ENCODE peak calls at places on chromosomes 1 and 21, in six cellular contexts. W, Q, L, Z, B and T are unnamed samples.

GRCh38 chr1:44079566-44079965 is 39.1 kb upstream of the KLF17 start:
- ATAC-seq in W (no peak), Q (no peak), L (no peak), Z (no peak), B (no peak), T (no peak)

GRCh38 chr1:18333220-18333619 is 147.5 kb upstream of the KLHDC7A start:
- ATAC-seq in W (no peak), Q (no peak), L (no peak), Z (no peak), B (no peak), T (no peak)

GRCh38 chr1:247905899-247906503 is 10.6 kb downstream of the OR2W3 start:
- ATAC-seq in W (no peak), Q (peak; percentile 42), L (no peak), Z (peak; percentile 25), B (peak; percentile 70), T (no peak)

GRCh38 chr1:222464841-222465210 is 83.1 kb downstream of the HHIPL2 start:
- ATAC-seq in W (peak; percentile 45), Q (peak; percentile 47), L (no peak), Z (peak; percentile 58), B (peak; percentile 34), T (no peak)

GRCh38 chr1:244066954-244067716 is 16.1 kb downstream of the ZBTB18 start:
- ATAC-seq in W (peak; percentile 65), Q (no peak), L (peak; percentile 39), Z (no peak), B (peak; percentile 27), T (no peak)

GRCh38 chr21:14528815-14529214 is 17.3 kb downstream of the SAMSN1 start:
- ATAC-seq in W (no peak), Q (peak; percentile 41), L (no peak), Z (no peak), B (peak; percentile 42), T (no peak)

GRCh38 chr1:7478797-7479499 is 292.1 kb upstream of the VAMP3 start:
- ATAC-seq in W (peak; percentile 53), Q (peak; percentile 77), L (no peak), Z (no peak), B (no peak), T (peak; percentile 80)

GRCh38 chr1:203638914-203639313 is 12.3 kb downstream of the ATP2B4 start:
- ATAC-seq in W (no peak), Q (peak; percentile 72), L (no peak), Z (peak; percentile 52), B (peak; percentile 79), T (peak; percentile 46)

GRCh38 chr1:171809834-171810233 is 28.4 kb downstream of the METTL13 start:
- ATAC-seq in W (no peak), Q (no peak), L (no peak), Z (no peak), B (no peak), T (no peak)

GRCh38 chr1:218494449-218494852 is 149.3 kb downstream of the TGFB2 start:
- ATAC-seq in W (no peak), Q (no peak), L (no peak), Z (no peak), B (no peak), T (no peak)

GRCh38 chr1:23923592-23924495 is 10.7 kb upstream of the CNR2 start:
- ATAC-seq in W (no peak), Q (peak; percentile 29), L (no peak), Z (no peak), B (no peak), T (no peak)

GRCh38 chr21:35071347-35071746 is 22.2 kb upstream of the RUNX1 start:
- ATAC-seq in W (no peak), Q (no peak), L (no peak), Z (no peak), B (no peak), T (no peak)

GRCh38 chr1:11501906-11502485 is 23.0 kb downstream of the DISP3 start:
- ATAC-seq in W (no peak), Q (no peak), L (no peak), Z (no peak), B (no peak), T (no peak)

GRCh38 chr1:11502516-11502915 is 23.6 kb downstream of the DISP3 start:
- ATAC-seq in W (no peak), Q (no peak), L (no peak), Z (no peak), B (no peak), T (no peak)

GRCh38 chr1:11507309-11507708 is 28.4 kb downstream of the DISP3 start:
- ATAC-seq in W (no peak), Q (no peak), L (no peak), Z (no peak), B (no peak), T (no peak)

GRCh38 chr1:11504599-11504998 is 25.6 kb downstream of the DISP3 start:
- ATAC-seq in W (no peak), Q (no peak), L (no peak), Z (no peak), B (no peak), T (no peak)

GRCh38 chr1:11505591-11506538 is 26.9 kb downstream of the DISP3 start:
- ATAC-seq in W (no peak), Q (no peak), L (no peak), Z (no peak), B (no peak), T (no peak)
- H3K9me3 ChIP-seq in W (peaks cover 8% of the 10 kb centered on the region), Q (peaks cover 46% of the 10 kb centered on the region), L (peaks cover 39% of the 10 kb centered on the region), Z (peaks cover 14% of the 10 kb centered on the region), B (no peaks in the 10 kb centered on the region), T (no peaks in the 10 kb centered on the region)

GRCh38 chr1:173414136-173414535 is 63.0 kb upstream of the PRDX6 start:
- ATAC-seq in W (peak; percentile 48), Q (no peak), L (no peak), Z (no peak), B (peak; percentile 74), T (no peak)
- TF ChIP-seq POLR2A in W (peak; percentile 72), Q (no peak), L (no peak), Z (no peak), B (no peak), T (no peak)

GRCh38 chr1:85576642-85577420 is 3.7 kb upstream of the CCN1 start:
- ATAC-seq in W (peak; percentile 89), Q (peak; percentile 73), L (peak; percentile 66), Z (peak; percentile 70), B (peak; percentile 85), T (peak; percentile 75)
- TF ChIP-seq POLR2AphosphoS5 in W (no peak), Q (peak; percentile 71), L (no peak), Z (peak; percentile 61), B (no peak), T (peak; percentile 97)

GRCh38 chr1:90990779-90991178 is 31.1 kb downstream of the ZNF644 start:
- ATAC-seq in W (no peak), Q (no peak), L (no peak), Z (no peak), B (no peak), T (no peak)

GRCh38 chr1:90996742-90997413 is 25.0 kb downstream of the ZNF644 start:
- ATAC-seq in W (no peak), Q (no peak), L (no peak), Z (no peak), B (peak; percentile 40), T (no peak)

GRCh38 chr1:90995495-90995894 is 26.3 kb downstream of the ZNF644 start:
- ATAC-seq in W (no peak), Q (no peak), L (no peak), Z (no peak), B (no peak), T (no peak)

GRCh38 chr1:90993245-90993644 is 28.6 kb downstream of the ZNF644 start:
- ATAC-seq in W (no peak), Q (no peak), L (no peak), Z (no peak), B (no peak), T (no peak)

DNA sequence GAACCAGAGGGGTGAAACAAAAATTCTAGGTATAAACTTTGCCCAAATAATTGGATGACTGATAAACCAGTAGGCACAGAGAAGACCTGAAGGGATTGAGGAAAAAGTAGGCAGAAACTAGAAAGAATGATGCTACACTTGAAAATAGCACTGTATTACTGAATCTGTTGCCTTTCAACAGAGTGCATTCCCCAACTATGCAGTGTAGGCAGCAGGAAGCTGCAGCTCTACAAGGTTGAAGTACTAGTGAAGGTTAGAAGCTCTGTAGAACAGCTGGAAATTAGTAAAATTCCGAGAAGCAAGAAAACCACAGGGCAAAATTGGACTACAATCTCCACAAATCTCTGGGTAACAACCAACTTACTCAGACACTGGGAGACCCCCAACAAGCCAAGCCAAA is 27.4 kb downstream of the ZNF644 start:
- ATAC-seq in W (no peak), Q (no peak), L (no peak), Z (no peak), B (no peak), T (no peak)
- H3K9me3 ChIP-seq in W (peaks cover 25% of the 10 kb centered on the region), Q (no peaks in the 10 kb centered on the region), L (peaks cover 4% of the 10 kb centered on the region), Z (no peaks in the 10 kb centered on the region), B (peaks cover 3% of the 10 kb centered on the region), T (no peaks in the 10 kb centered on the region)

DNA sequence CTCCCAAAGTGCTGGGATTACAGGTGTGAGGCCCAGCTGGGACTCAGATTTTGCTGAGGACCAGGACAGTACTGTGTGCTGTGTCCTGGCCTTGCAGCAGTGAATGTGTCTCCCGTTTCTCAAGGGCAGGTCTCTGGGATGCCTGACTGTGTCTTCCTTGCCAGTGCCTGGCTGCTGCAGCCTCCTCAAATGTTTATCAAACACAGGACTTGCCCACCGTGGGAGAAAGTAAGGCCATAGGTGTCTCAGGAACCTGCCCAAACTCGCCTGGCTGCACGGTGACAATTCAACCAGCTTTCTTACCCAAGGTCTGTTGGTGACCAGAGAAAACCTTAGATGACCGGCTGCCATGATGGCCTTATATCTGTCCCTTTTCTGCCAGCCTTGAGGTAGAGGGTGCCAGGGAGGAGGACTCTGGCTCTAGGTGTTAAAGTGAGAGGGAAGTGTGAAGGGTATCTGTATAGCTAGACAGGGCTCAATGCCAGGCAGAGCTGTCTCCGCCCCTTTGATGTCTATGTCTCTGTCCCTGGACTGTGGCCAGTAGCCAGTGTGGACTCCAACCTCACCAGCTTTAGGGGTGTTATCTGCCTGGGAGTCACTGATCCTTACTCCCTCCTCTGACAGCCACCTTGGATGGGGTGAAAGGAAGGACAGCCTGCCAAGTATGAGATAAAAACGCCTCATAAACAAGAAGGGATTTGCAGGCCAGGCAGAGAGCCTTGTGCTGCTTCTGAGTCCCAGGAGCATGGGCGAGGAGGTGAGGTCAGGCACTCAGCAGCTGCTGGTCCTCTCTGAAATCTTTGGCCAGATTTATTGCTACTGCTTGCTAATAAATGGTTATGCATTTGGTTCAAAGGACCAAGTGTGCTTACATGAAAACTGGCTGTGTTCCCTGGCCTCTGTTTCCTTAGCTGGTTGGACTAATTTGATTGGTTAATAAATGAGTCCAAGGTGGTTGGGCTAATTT is 22.3 kb downstream of the IL6R start:
- ATAC-seq in W (no peak), Q (peak; percentile 73), L (peak; percentile 90), Z (no peak), B (no peak), T (peak; percentile 64)
- TF ChIP-seq POLR2A in W (no peak), Q (no peak), L (no peak), Z (no peak), B (no peak), T (no peak)

GRCh38 chr21:36699026-36699545 is at the start of gene SIM2:
- ATAC-seq in W (no peak), Q (peak; percentile 26), L (peak; percentile 67), Z (peak; percentile 72), B (no peak), T (no peak)
- TF ChIP-seq POLR2AphosphoS5 in W (no peak), Q (no peak), L (no peak), Z (peak; percentile 70), B (no peak), T (no peak)